ENCODE peak calls at places on chromosomes 16 and 17, in ten cellular contexts. W is OCI-LY7, O is GM20000, J is brain microvascular endothelial cell, N is foreskin keratinocyte, X is progenitor cell of endocrine pancreas, Z is HFF-Myc, Y is transverse colon, H is RWPE2, D is dorsolateral prefrontal cortex. P is an unnamed sample.

GRCh38 chr16:19929062-19929511 is 44.4 kb upstream of the GPRC5B start:
- DNase-seq in X (no peak), N (no peak), H (no peak), O (no peak), Z (no peak), D (no peak), J (no peak), W (no peak), Y (no peak), P (no peak)

GRCh38 chr17:35709874-35710273 is 21.6 kb upstream of the RASL10B start:
- DNase-seq in Z (no peak), J (no peak), Y (no peak), X (no peak), N (no peak), H (no peak), W (no peak), O (no peak), D (no peak), P (peak)

GRCh38 chr17:17724991-17725852 is 44.0 kb downstream of the RAI1 start:
- DNase-seq in X (no peak), J (no peak), W (no peak), D (no peak), H (no peak), N (no peak), Y (no peak), Z (no peak), O (peak), P (no peak)

GRCh38 chr17:78360371-78361226 is 722 bp upstream of the SOCS3 start:
- DNase-seq in Y (peak), D (peak), Z (no peak), W (peak), X (peak), H (peak), N (no peak), J (peak), O (peak), P (no peak)

GRCh38 chr16:28264656-28265055 is 27.7 kb upstream of the SBK1 start:
- DNase-seq in X (no peak), N (no peak), W (no peak), J (no peak), Z (peak), H (no peak), Y (peak), D (peak), O (no peak), P (no peak)

GRCh38 chr17:29131814-29132682 is 48.1 kb downstream of the MYO18A start:
- DNase-seq in X (no peak), D (no peak), J (no peak), N (no peak), O (no peak), W (no peak), H (no peak), Z (no peak), Y (no peak), P (peak)

GRCh38 chr16:58306327-58306726 is 11.5 kb upstream of the PRSS54 start:
- DNase-seq in W (peak), D (no peak), J (peak), Z (no peak), H (no peak), Y (peak), O (no peak), N (no peak), X (no peak), P (no peak)

GRCh38 chr17:7837375-7838290 is 3.6 kb downstream of the KDM6B start:
- DNase-seq in N (no peak), J (no peak), W (peak), Z (no peak), D (no peak), X (no peak), Y (no peak), H (no peak), O (no peak), P (no peak)

GRCh38 chr17:57965521-57966160 is 10.4 kb upstream of the CUEDC1 start:
- DNase-seq in J (no peak), O (no peak), D (no peak), Y (no peak), W (no peak), Z (no peak), N (no peak), X (no peak), H (no peak), P (no peak)

GRCh38 chr17:40559016-40559853 is 6.0 kb downstream of the CCR7 start:
- DNase-seq in J (no peak), H (no peak), O (no peak), Z (no peak), N (no peak), W (no peak), D (peak), X (peak), Y (no peak), P (no peak)

GRCh38 chr17:57407287-57408063 is 151.2 kb downstream of the MSI2 start:
- DNase-seq in Z (no peak), Y (peak), N (no peak), W (no peak), O (no peak), H (no peak), J (no peak), D (no peak), X (no peak), P (no peak)

GRCh38 chr17:40901981-40902862 is 17.2 kb upstream of the KRT20 start:
- DNase-seq in W (no peak), Z (no peak), D (no peak), O (no peak), J (no peak), H (peak), Y (peak), X (no peak), N (peak), P (peak)

GRCh38 chr16:20257234-20257633 is 70.1 kb downstream of the GP2 start:
- DNase-seq in X (no peak), N (no peak), Z (no peak), O (no peak), Y (no peak), J (no peak), H (no peak), D (no peak), W (no peak), P (no peak)

GRCh38 chr17:3885970-3886369 is 6.9 kb downstream of the CAMKK1 start:
- DNase-seq in Z (no peak), J (peak), O (no peak), H (no peak), D (no peak), W (no peak), X (no peak), Y (no peak), N (no peak), P (no peak)

GRCh38 chr16:48852955-48853354 is 243.0 kb upstream of the N4BP1 start:
- DNase-seq in Z (no peak), J (no peak), D (no peak), H (no peak), X (no peak), Y (no peak), W (no peak), N (no peak), O (no peak), P (no peak)

GRCh38 chr17:15463363-15463762 is 4.1 kb downstream of the CDRT4 start:
- DNase-seq in W (no peak), D (no peak), Z (peak), O (no peak), J (peak), H (no peak), X (no peak), N (no peak), Y (peak), P (peak)

GRCh38 chr16:11711662-11712061 is 31.0 kb downstream of the TXNDC11 start:
- DNase-seq in J (no peak), X (no peak), N (no peak), D (no peak), Z (no peak), W (no peak), Y (no peak), H (no peak), O (no peak), P (no peak)

GRCh38 chr16:87344165-87344930 is 27.2 kb upstream of the C16orf95 start:
- DNase-seq in X (no peak), J (no peak), Y (no peak), Z (no peak), D (no peak), W (no peak), H (no peak), N (no peak), O (no peak), P (no peak)

GRCh38 chr17:10769840-10770239 is 34.1 kb downstream of the TMEM238L start:
- DNase-seq in J (no peak), N (no peak), D (no peak), X (no peak), Y (no peak), O (no peak), W (no peak), Z (no peak), H (no peak), P (no peak)

GRCh38 chr16:74888888-74889287 is 96.0 kb downstream of the WDR59 start:
- DNase-seq in J (no peak), N (no peak), X (no peak), D (no peak), O (no peak), Z (no peak), H (no peak), Y (no peak), W (no peak), P (no peak)

GRCh38 chr17:61399131-61400057 is at the start of gene TBX2:
- DNase-seq in N (no peak), W (no peak), X (no peak), Z (no peak), J (peak), D (no peak), O (peak), Y (peak), H (no peak), P (peak)

GRCh38 chr16:57531635-57532220 is 4.6 kb downstream of the CCDC102A start:
- DNase-seq in X (no peak), Z (no peak), D (peak), Y (no peak), J (no peak), O (no peak), W (no peak), H (peak), N (no peak), P (no peak)

GRCh38 chr17:53950207-53950857 is 127.6 kb downstream of the KIF2B start:
- DNase-seq in H (no peak), D (no peak), J (no peak), W (peak), N (no peak), Z (no peak), X (no peak), Y (no peak), O (no peak), P (no peak)

GRCh38 chr17:32847977-32848376 is 28.9 kb downstream of the MYO1D start:
- DNase-seq in J (no peak), Y (no peak), D (no peak), Z (no peak), O (no peak), H (no peak), W (no peak), X (no peak), N (no peak), P (no peak)

GRCh38 chr17:18139949-18140348 is 31.4 kb downstream of the MYO15A start:
- DNase-seq in J (no peak), D (no peak), O (no peak), W (no peak), H (no peak), Z (no peak), Y (no peak), N (no peak), X (no peak), P (no peak)

GRCh38 chr16:15452456-15452855 is 18.1 kb downstream of the BMERB1 start:
- DNase-seq in N (no peak), D (no peak), Y (no peak), H (no peak), X (no peak), O (no peak), J (no peak), W (no peak), Z (no peak), P (no peak)

GRCh38 chr17:6643460-6644125 is 2.7 kb downstream of the TXNDC17 start:
- DNase-seq in H (no peak), N (no peak), W (no peak), O (no peak), X (no peak), D (no peak), J (peak), Y (no peak), Z (peak), P (peak)

GRCh38 chr17:44919885-44920564 is 4.7 kb upstream of the GFAP start:
- DNase-seq in H (peak), Z (peak), N (no peak), O (peak), J (peak), W (peak), D (peak), X (peak), Y (peak), P (peak)

GRCh38 chr17:7236808-7237207 is 2.4 kb downstream of the PHF23 start:
- DNase-seq in H (no peak), Y (no peak), N (no peak), O (no peak), J (no peak), X (no peak), D (no peak), W (no peak), Z (no peak), P (no peak)

GRCh38 chr17:43330876-43331639 is 67.7 kb upstream of the ARL4D start:
- DNase-seq in X (no peak), Y (no peak), N (no peak), W (peak), J (no peak), O (no peak), D (no peak), Z (no peak), H (no peak), P (no peak)
- TF ChIP-seq CTCF in X (peak), Y (no peak), N (peak), W (peak), J (peak), O (no peak), D (no peak), Z (no peak), H (no peak), P (no peak)

GRCh38 chr16:4051591-4051990 is 64.7 kb downstream of the ADCY9 start:
- DNase-seq in J (no peak), X (no peak), H (no peak), D (no peak), N (peak), O (no peak), Z (no peak), W (no peak), Y (no peak), P (no peak)

GRCh38 chr16:4052096-4052495 is 64.1 kb downstream of the ADCY9 start:
- DNase-seq in D (no peak), J (no peak), Z (no peak), N (no peak), O (no peak), Y (no peak), H (no peak), W (no peak), X (no peak), P (no peak)

GRCh38 chr16:4052801-4053662 is 63.2 kb downstream of the ADCY9 start:
- DNase-seq in N (peak), J (peak), X (no peak), Y (peak), H (no peak), W (no peak), D (peak), Z (no peak), O (no peak), P (peak)

GRCh38 chr16:4048481-4048880 is 67.8 kb downstream of the ADCY9 start:
- DNase-seq in X (no peak), H (no peak), W (no peak), Y (no peak), N (no peak), O (no peak), D (no peak), J (no peak), Z (no peak), P (no peak)

GRCh38 chr16:4049031-4049430 is 67.2 kb downstream of the ADCY9 start:
- DNase-seq in H (no peak), D (no peak), O (no peak), W (no peak), Y (no peak), J (no peak), N (no peak), Z (no peak), X (no peak), P (no peak)
- TF ChIP-seq CTCF in H (no peak), D (no peak), O (no peak), W (no peak), Y (no peak), J (no peak), N (no peak), Z (no peak), X (no peak), P (no peak)

GRCh38 chr17:36892112-36892838 is 45.0 kb upstream of the LHX1 start:
- DNase-seq in X (no peak), Z (no peak), J (no peak), D (no peak), Y (no peak), W (no peak), O (peak), H (no peak), N (no peak), P (no peak)
- TF ChIP-seq CTCF in X (no peak), Z (no peak), J (peak), D (no peak), Y (no peak), W (no peak), O (no peak), H (no peak), N (no peak), P (no peak)

GRCh38 chr17:73823684-73824083 is 179.4 kb upstream of the SDK2 start:
- DNase-seq in W (no peak), J (no peak), O (no peak), Y (no peak), X (no peak), Z (peak), N (no peak), D (no peak), H (peak), P (no peak)

GRCh38 chr17:73821665-73822064 is 177.4 kb upstream of the SDK2 start:
- DNase-seq in J (no peak), Y (no peak), H (no peak), N (no peak), W (no peak), Z (no peak), O (no peak), X (no peak), D (no peak), P (no peak)

GRCh38 chr17:73822371-73822770 is 178.1 kb upstream of the SDK2 start:
- DNase-seq in Z (no peak), D (no peak), O (no peak), J (no peak), H (peak), X (no peak), N (no peak), Y (no peak), W (no peak), P (no peak)

GRCh38 chr17:73819440-73820395 is 175.5 kb upstream of the SDK2 start:
- DNase-seq in X (no peak), W (no peak), D (no peak), O (no peak), Z (no peak), J (no peak), Y (no peak), N (no peak), H (peak), P (no peak)

GRCh38 chr17:73820686-73821448 is 176.6 kb upstream of the SDK2 start:
- DNase-seq in N (no peak), W (peak), Z (peak), X (no peak), O (no peak), H (peak), Y (peak), D (no peak), J (no peak), P (no peak)
- TF ChIP-seq CTCF in N (no peak), W (peak), Z (no peak), X (peak), O (no peak), H (no peak), Y (peak), D (no peak), J (no peak), P (no peak)

GRCh38 chr17:39270923-39271322 is 45.2 kb upstream of the STAC2 start:
- DNase-seq in W (peak), Y (no peak), X (no peak), O (no peak), N (no peak), D (no peak), Z (peak), H (no peak), J (peak), P (peak)
- TF ChIP-seq CTCF in W (peak), Y (no peak), X (peak), O (no peak), N (peak), D (peak), Z (peak), H (peak), J (peak), P (peak)

GRCh38 chr17:64773836-64774761 is 112.0 kb upstream of the SMURF2 start:
- DNase-seq in H (peak), Z (peak), D (no peak), W (peak), Y (peak), N (peak), J (peak), O (peak), X (peak), P (peak)
- TF ChIP-seq CTCF in H (peak), Z (peak), D (no peak), W (peak), Y (no peak), N (peak), J (peak), O (no peak), X (peak), P (peak)

DNA sequence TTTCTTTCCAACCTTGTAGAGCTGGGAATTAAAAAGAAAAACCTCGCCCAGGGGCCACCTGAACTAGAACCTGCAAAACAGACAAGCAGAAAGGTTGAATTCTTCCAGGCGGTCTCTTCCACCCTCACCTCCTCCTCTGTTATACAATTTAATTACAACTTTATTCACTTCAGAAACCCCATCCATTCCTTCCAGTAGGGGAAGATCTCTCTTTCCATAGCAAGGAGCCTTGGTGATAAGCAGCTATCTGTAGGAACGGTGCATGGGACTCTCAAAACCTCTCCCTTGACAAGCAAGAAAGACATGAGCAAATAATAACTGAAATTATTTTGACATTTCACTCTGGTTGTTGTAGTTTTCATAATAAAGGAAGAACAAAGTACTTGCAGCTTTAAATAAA is 176.0 kb downstream of the RBFOX1 start:
- DNase-seq in W (no peak), Y (no peak), Z (no peak), J (no peak), H (no peak), D (no peak), N (no peak), O (no peak), X (no peak), P (no peak)
- TF ChIP-seq CTCF in W (no peak), Y (no peak), Z (no peak), J (no peak), H (no peak), D (no peak), N (no peak), O (no peak), X (no peak), P (no peak)

GRCh38 chr16:24977673-24978065 is 37.5 kb downstream of the ARHGAP17 start:
- DNase-seq in N (no peak), J (peak), W (no peak), X (no peak), O (no peak), Z (peak), Y (no peak), D (no peak), H (no peak), P (no peak)
- TF ChIP-seq CTCF in N (no peak), J (no peak), W (no peak), X (no peak), O (no peak), Z (no peak), Y (no peak), D (no peak), H (no peak), P (no peak)

DNA sequence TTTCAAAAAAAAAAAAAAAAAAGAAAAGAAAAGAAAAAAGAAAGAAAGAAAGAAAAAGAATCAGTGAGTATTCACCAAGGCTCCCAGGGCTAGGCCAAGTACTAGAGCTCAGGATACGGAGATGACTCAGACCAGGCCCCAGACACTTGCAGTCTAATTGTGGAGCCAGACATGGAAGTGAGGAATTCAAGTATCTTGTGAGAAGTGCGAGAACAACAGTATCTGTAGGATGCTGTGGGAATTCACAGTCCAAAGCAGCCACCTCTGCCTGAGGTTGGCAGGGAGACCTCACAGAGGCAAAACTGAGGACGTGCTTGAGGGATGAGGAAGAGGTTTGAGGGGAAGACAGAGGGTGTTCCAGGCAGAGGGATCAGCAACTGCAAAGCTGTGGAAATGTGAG is 14.0 kb upstream of the ALDOA start:
- DNase-seq in X (no peak), Z (no peak), J (peak), O (no peak), W (no peak), Y (no peak), H (no peak), N (no peak), D (peak), P (no peak)
- TF ChIP-seq CTCF in X (no peak), Z (no peak), J (no peak), O (no peak), W (no peak), Y (no peak), H (no peak), N (no peak), D (no peak), P (no peak)